ENCODE peak calls at places on chromosomes 7 and 10, in five cellular contexts. V, G, F, X and B are unnamed samples.

GRCh38 chr7:69052447-69052846 is 545.8 kb upstream of the AUTS2 start:
- DNase-seq in G (no peak), X (no peak), F (no peak), V (no peak), B (no peak)

GRCh38 chr10:71371750-71372166 is 25.0 kb upstream of the CDH23 start:
- DNase-seq in G (peak), X (no peak), V (no peak), F (no peak), B (no peak)

GRCh38 chr10:10092581-10092980 is 925.1 kb upstream of the CELF2 start:
- DNase-seq in V (no peak), G (no peak), F (no peak), X (no peak), B (no peak)

GRCh38 chr7:50303894-50304157 is 690 bp upstream of the IKZF1 start:
- DNase-seq in G (no peak), F (no peak), X (peak), V (peak), B (no peak)

GRCh38 chr7:121286742-121287699 is 41.8 kb upstream of the WNT16 start:
- DNase-seq in X (no peak), F (no peak), V (no peak), G (no peak), B (no peak)

GRCh38 chr10:49738616-49739360 is 23.3 kb downstream of the OGDHL start:
- DNase-seq in G (no peak), V (no peak), X (peak), F (no peak), B (no peak)

GRCh38 chr7:102890292-102890970 is 22.4 kb upstream of the LRRC17 start:
- DNase-seq in V (no peak), G (no peak), X (no peak), F (no peak), B (no peak)

GRCh38 chr10:133258066-133258817 is 18.4 kb downstream of the ADAM8 start:
- DNase-seq in G (peak), X (peak), V (peak), F (no peak), B (no peak)

DNA sequence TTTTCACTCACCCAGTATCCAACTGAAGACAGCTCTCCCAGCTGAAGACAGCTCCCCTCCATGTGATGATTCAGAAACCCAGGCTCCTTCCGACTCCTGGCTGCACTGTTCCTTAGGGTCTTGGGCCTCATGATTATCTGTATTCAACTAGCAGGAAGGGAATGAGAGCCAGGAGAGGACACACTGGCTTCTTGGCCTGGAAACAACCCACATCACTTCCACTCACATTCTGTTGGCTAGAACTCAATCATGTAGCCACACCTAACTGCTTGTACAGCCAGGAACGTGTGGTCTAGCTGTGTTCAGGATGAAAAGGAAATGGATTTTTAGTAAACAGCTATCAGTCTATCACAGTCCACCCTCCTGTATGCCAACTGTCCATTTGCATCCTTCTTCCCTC is 30.4 kb upstream of the XPNPEP1 start:
- DNase-seq in V (no peak), X (no peak), G (no peak), F (no peak), B (no peak)
- TF ChIP-seq CTCF in V (no peak), X (no peak), G (no peak), F (no peak), B (no peak)

GRCh38 chr7:45574521-45575500 is 643 bp downstream of the ADCY1 start:
- DNase-seq in G (peak), X (no peak), F (peak), V (no peak), B (no peak)
- TF ChIP-seq CTCF in G (peak), X (no peak), F (no peak), V (no peak), B (no peak)

GRCh38 chr7:114922652-114923402 is 933 bp downstream of the MDFIC start:
- DNase-seq in V (peak), X (peak), F (peak), G (peak), B (peak)

GRCh38 chr7:114922151-114922651 is 307 bp downstream of the MDFIC start:
- DNase-seq in X (peak), V (peak), F (peak), G (peak), B (no peak)

GRCh38 chr7:114923403-114923713 is 1.5 kb downstream of the MDFIC start:
- DNase-seq in G (no peak), X (no peak), V (no peak), F (no peak), B (no peak)

GRCh38 chr7:114919587-114919986 is 2.3 kb upstream of the MDFIC start:
- DNase-seq in X (no peak), F (no peak), V (no peak), G (peak), B (no peak)

DNA sequence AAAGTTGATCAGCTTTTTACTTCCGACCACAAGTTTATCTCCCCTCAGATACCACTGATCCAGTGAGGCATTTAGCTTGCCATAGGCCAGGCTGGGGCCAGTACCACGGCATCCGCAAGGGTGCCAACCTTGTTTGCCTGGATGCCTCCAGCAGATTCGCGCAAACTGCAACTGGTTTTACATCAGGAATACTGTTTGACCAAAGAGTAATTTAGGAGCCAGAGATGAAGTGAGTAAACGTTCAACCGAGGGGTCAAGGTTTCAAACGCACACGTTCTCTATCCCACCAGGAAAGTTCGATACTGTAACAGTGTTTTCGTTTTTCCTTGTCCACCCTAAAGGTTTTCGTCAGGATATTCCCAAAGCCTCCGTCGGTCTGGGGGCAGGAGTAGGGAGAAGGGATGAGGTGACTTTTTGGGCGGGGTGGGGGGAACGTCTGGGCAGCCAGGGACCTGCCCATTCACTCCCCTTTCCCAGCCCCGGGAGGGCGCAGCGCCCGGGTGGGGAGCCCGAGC is at the start of gene MDFIC:
- DNase-seq in G (peak), X (no peak), V (peak), F (no peak), B (no peak)
- TF ChIP-seq CTCF in G (no peak), X (no peak), V (no peak), F (no peak), B (no peak)

DNA sequence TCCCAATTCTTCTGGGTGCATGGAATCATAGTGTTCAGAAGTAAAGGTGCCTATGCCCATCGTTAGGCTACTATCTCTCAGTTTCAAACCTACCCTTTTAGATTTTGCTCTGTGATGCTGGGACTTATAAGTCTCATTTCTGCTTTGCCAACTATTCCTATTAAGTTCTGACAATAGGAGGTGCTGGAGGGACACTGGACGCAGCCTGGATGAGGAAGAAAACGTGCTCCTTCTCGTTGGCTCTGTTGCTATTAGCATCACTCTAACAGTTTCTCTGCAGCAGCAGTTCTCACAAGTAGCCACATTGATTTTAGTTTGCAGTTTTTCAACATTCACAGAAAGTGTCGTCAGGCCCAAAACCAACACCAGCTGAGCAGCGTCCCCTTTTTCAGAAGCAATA is 72.4 kb downstream of the ABCC2 start:
- DNase-seq in X (no peak), V (no peak), G (peak), F (peak), B (no peak)
- TF ChIP-seq CTCF in X (no peak), V (peak), G (no peak), F (peak), B (peak)

GRCh38 chr7:139828446-139828845 is 618 bp upstream of the TBXAS1 start:
- DNase-seq in X (no peak), V (no peak), G (no peak), F (no peak), B (no peak)

GRCh38 chr7:139829654-139830130 is 628 bp downstream of the TBXAS1 start:
- DNase-seq in G (no peak), V (no peak), X (no peak), F (no peak), B (no peak)

GRCh38 chr7:139825666-139826290 is 3.3 kb upstream of the TBXAS1 start:
- DNase-seq in V (no peak), X (no peak), F (no peak), G (no peak), B (no peak)

GRCh38 chr7:139828880-139829653 is at the start of gene TBXAS1:
- DNase-seq in F (no peak), G (peak), X (peak), V (peak), B (peak)

DNA sequence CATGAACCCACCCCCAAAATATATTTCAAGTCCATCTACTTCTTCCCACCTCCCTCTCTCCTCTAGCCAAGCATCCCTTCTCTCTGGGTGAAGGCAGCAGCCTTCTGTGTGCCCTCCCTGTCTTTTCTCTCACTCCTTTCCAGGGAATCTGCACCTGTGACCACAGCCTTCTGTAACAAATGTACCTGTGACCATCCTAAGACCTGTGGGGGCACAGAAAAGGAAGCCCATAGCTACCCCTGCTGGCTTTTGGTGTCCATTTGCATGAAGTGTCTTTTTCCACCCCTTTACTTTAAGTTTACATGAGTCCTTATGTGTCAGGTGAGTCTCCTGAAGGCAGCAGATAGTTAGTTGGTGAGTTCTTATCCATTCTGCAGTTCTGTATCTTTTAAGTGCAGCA is 2.0 kb upstream of the TBXAS1 start:
- DNase-seq in V (no peak), X (no peak), F (no peak), G (peak), B (no peak)
- TF ChIP-seq CTCF in V (no peak), X (no peak), F (no peak), G (peak), B (no peak)

GRCh38 chr7:105580022-105580740 is 1.1 kb downstream of the EFCAB10 start:
- DNase-seq in F (no peak), G (no peak), X (no peak), V (no peak), B (no peak)
- TF ChIP-seq CTCF in F (no peak), G (no peak), X (no peak), V (no peak), B (no peak)

GRCh38 chr7:35736725-35737124 is 41.8 kb upstream of the HERPUD2 start:
- DNase-seq in X (no peak), F (no peak), V (no peak), G (no peak), B (no peak)

GRCh38 chr7:35731349-35731748 is 36.4 kb upstream of the HERPUD2 start:
- DNase-seq in F (no peak), X (no peak), V (no peak), G (no peak), B (no peak)

GRCh38 chr7:35738889-35739288 is 44.0 kb upstream of the HERPUD2 start:
- DNase-seq in G (no peak), V (no peak), F (no peak), X (no peak), B (no peak)

GRCh38 chr7:35734001-35734483 is 39.1 kb upstream of the HERPUD2 start:
- DNase-seq in V (no peak), X (no peak), F (no peak), G (no peak), B (no peak)

DNA sequence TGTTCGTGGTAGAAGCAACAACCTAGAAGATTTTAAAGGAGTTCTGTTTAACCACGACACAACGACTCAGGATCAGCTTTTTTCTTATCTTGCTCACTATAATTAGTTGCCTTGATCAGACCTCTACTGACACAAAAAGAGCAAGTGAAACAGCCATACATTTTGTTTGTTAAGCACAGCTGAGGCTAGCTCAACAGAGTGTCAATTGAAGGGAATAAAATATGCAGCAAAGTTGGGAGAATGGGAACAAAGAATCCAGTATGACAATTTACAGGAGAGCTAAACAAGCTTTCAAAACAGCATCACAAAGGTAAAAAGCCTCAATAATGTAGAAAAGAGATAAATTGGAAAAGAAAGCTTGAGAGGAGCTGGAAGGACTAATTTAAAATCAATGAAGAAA is 40.5 kb upstream of the HERPUD2 start:
- DNase-seq in V (no peak), F (no peak), G (no peak), X (no peak), B (no peak)
- TF ChIP-seq CTCF in V (no peak), F (no peak), G (no peak), X (no peak), B (no peak)

GRCh38 chr10:58516118-58516517 is 3.4 kb downstream of the BICC1 start:
- DNase-seq in X (no peak), V (no peak), G (no peak), F (no peak), B (no peak)

GRCh38 chr10:58517481-58518355 is 5.0 kb downstream of the BICC1 start:
- DNase-seq in F (no peak), V (no peak), G (no peak), X (no peak), B (no peak)

GRCh38 chr10:58515296-58515956 is 2.8 kb downstream of the BICC1 start:
- DNase-seq in F (no peak), X (no peak), G (no peak), V (no peak), B (no peak)

GRCh38 chr10:58518775-58519174 is 6.1 kb downstream of the BICC1 start:
- DNase-seq in V (no peak), F (no peak), X (no peak), G (no peak), B (no peak)

GRCh38 chr10:58517071-58517470 is 4.4 kb downstream of the BICC1 start:
- DNase-seq in G (no peak), X (no peak), V (no peak), F (no peak), B (no peak)
- TF ChIP-seq CTCF in G (no peak), X (no peak), V (no peak), F (no peak), B (no peak)

GRCh38 chr7:44085549-44085948 is 3.2 kb upstream of the POLM start:
- DNase-seq in F (no peak), X (no peak), V (peak), G (no peak), B (no peak)
- TF ChIP-seq CTCF in F (no peak), X (no peak), V (no peak), G (peak), B (no peak)